ENCODE peak calls at places on chromosomes 1 and 21, in eight cellular contexts. One of them, this sample, is unnamed.

GRCh38 chr21:17650301-17650700 is 37.6 kb upstream of the BTG3 start:
- DNase-seq in SK-N-SH: no peak
- DNase-seq in K562: no peak
- DNase-seq in Panc1: no peak
- DNase-seq in A549: no peak
- DNase-seq in HCT116: no peak
- DNase-seq in GM12878: no peak
- DNase-seq in HL-60: no peak
- DNase-seq in this sample: no peak

GRCh38 chr1:109793486-109794318 is 30.0 kb upstream of the EPS8L3 start:
- DNase-seq in Panc1: no peak
- DNase-seq in A549: no peak
- DNase-seq in HL-60: peak; percentile 39
- DNase-seq in HCT116: peak; percentile 16
- DNase-seq in SK-N-SH: peak; percentile 58
- DNase-seq in GM12878: no peak
- DNase-seq in K562: peak; percentile 51
- DNase-seq in this sample: peak; percentile 45

GRCh38 chr1:27994060-27994459 is 34.3 kb downstream of the XKR8 start:
- DNase-seq in HL-60: peak; percentile 85
- DNase-seq in K562: no peak
- DNase-seq in A549: no peak
- DNase-seq in SK-N-SH: no peak
- DNase-seq in GM12878: no peak
- DNase-seq in Panc1: no peak
- DNase-seq in HCT116: no peak
- DNase-seq in this sample: no peak

GRCh38 chr21:43585924-43586411 is 73.3 kb downstream of the HSF2BP start:
- DNase-seq in A549: peak; percentile 78
- DNase-seq in Panc1: peak; percentile 88
- DNase-seq in GM12878: no peak
- DNase-seq in SK-N-SH: no peak
- DNase-seq in K562: no peak
- DNase-seq in HCT116: peak; percentile 61
- DNase-seq in HL-60: no peak
- DNase-seq in this sample: peak; percentile 85

GRCh38 chr1:167219194-167219593 is 1.5 kb upstream of the POU2F1 start:
- DNase-seq in SK-N-SH: no peak
- DNase-seq in HCT116: no peak
- DNase-seq in HL-60: no peak
- DNase-seq in GM12878: no peak
- DNase-seq in Panc1: no peak
- DNase-seq in K562: no peak
- DNase-seq in A549: no peak
- DNase-seq in this sample: no peak

GRCh38 chr1:87252406-87252805 is 76.3 kb upstream of the LMO4 start:
- DNase-seq in SK-N-SH: no peak
- DNase-seq in Panc1: no peak
- DNase-seq in HCT116: no peak
- DNase-seq in GM12878: no peak
- DNase-seq in HL-60: peak; percentile 68
- DNase-seq in A549: no peak
- DNase-seq in K562: no peak
- DNase-seq in this sample: no peak

GRCh38 chr1:5856246-5856815 is 135.9 kb downstream of the NPHP4 start:
- DNase-seq in Panc1: no peak
- DNase-seq in A549: no peak
- DNase-seq in HL-60: no peak
- DNase-seq in K562: no peak
- DNase-seq in HCT116: peak; percentile 4
- DNase-seq in GM12878: no peak
- DNase-seq in SK-N-SH: no peak
- DNase-seq in this sample: peak; percentile 14

GRCh38 chr1:94055459-94056122 is 65.4 kb downstream of the ABCA4 start:
- DNase-seq in GM12878: no peak
- DNase-seq in A549: no peak
- DNase-seq in HCT116: no peak
- DNase-seq in SK-N-SH: no peak
- DNase-seq in HL-60: no peak
- DNase-seq in Panc1: no peak
- DNase-seq in K562: no peak
- DNase-seq in this sample: no peak

GRCh38 chr1:202058001-202058908 is 47.9 kb downstream of the ELF3 start:
- DNase-seq in GM12878: no peak
- DNase-seq in Panc1: no peak
- DNase-seq in HL-60: no peak
- DNase-seq in A549: peak; percentile 87
- DNase-seq in HCT116: no peak
- DNase-seq in SK-N-SH: no peak
- DNase-seq in K562: peak; percentile 14
- DNase-seq in this sample: no peak

GRCh38 chr21:15826147-15826780 is 96.5 kb downstream of the USP25 start:
- DNase-seq in GM12878: peak; percentile 11
- DNase-seq in SK-N-SH: peak; percentile 17
- DNase-seq in A549: peak; percentile 21
- DNase-seq in Panc1: no peak
- DNase-seq in HCT116: peak; percentile 51
- DNase-seq in HL-60: peak; percentile 39
- DNase-seq in K562: peak; percentile 44
- DNase-seq in this sample: peak; percentile 81

GRCh38 chr1:63557365-63557987 is 34.2 kb downstream of the EFCAB7 start:
- DNase-seq in SK-N-SH: peak; percentile 19
- DNase-seq in GM12878: no peak
- DNase-seq in A549: no peak
- DNase-seq in K562: peak; percentile 11
- DNase-seq in Panc1: peak; percentile 22
- DNase-seq in HL-60: peak; percentile 54
- DNase-seq in HCT116: peak; percentile 35
- DNase-seq in this sample: peak; percentile 83

GRCh38 chr1:31651766-31652165 is 7.1 kb upstream of the PEF1 start:
- DNase-seq in HCT116: no peak
- DNase-seq in Panc1: no peak
- DNase-seq in HL-60: no peak
- DNase-seq in GM12878: no peak
- DNase-seq in A549: no peak
- DNase-seq in SK-N-SH: no peak
- DNase-seq in K562: no peak
- DNase-seq in this sample: no peak

GRCh38 chr1:20426923-20427322 is 59.1 kb downstream of the CAMK2N1 start:
- DNase-seq in K562: no peak
- DNase-seq in GM12878: no peak
- DNase-seq in SK-N-SH: no peak
- DNase-seq in Panc1: no peak
- DNase-seq in A549: peak; percentile 22
- DNase-seq in HL-60: no peak
- DNase-seq in HCT116: no peak
- DNase-seq in this sample: no peak

GRCh38 chr1:46643368-46643775 is 24.8 kb downstream of the ATPAF1 start:
- DNase-seq in Panc1: peak; percentile 65
- DNase-seq in HCT116: no peak
- DNase-seq in HL-60: no peak
- DNase-seq in K562: no peak
- DNase-seq in GM12878: no peak
- DNase-seq in A549: no peak
- DNase-seq in SK-N-SH: no peak
- DNase-seq in this sample: no peak

GRCh38 chr1:47388548-47389238 is 27.4 kb upstream of the FOXE3 start:
- DNase-seq in HCT116: peak; percentile 35
- DNase-seq in GM12878: no peak
- DNase-seq in HL-60: peak; percentile 61
- DNase-seq in Panc1: peak; percentile 66
- DNase-seq in SK-N-SH: peak; percentile 80
- DNase-seq in K562: peak; percentile 81
- DNase-seq in A549: peak; percentile 53
- DNase-seq in this sample: peak; percentile 83

GRCh38 chr1:14932034-14932638 is 221.4 kb upstream of the TMEM51 start:
- DNase-seq in HCT116: no peak
- DNase-seq in A549: no peak
- DNase-seq in HL-60: no peak
- DNase-seq in K562: no peak
- DNase-seq in SK-N-SH: no peak
- DNase-seq in GM12878: no peak
- DNase-seq in Panc1: no peak
- DNase-seq in this sample: no peak

GRCh38 chr1:186220101-186220500 is 155.0 kb downstream of the TPR start:
- DNase-seq in HCT116: no peak
- DNase-seq in HL-60: no peak
- DNase-seq in K562: no peak
- DNase-seq in GM12878: no peak
- DNase-seq in A549: no peak
- DNase-seq in Panc1: no peak
- DNase-seq in SK-N-SH: no peak
- DNase-seq in this sample: no peak

GRCh38 chr21:18499761-18500376 is 96.3 kb upstream of the TMPRSS15 start:
- DNase-seq in GM12878: no peak
- DNase-seq in SK-N-SH: peak; percentile 3
- DNase-seq in HL-60: peak; percentile 21
- DNase-seq in HCT116: peak; percentile 10
- DNase-seq in A549: no peak
- DNase-seq in K562: peak; percentile 4
- DNase-seq in Panc1: no peak
- DNase-seq in this sample: peak; percentile 78

GRCh38 chr1:31507676-31508530 is 68.4 kb upstream of the TINAGL1 start:
- DNase-seq in GM12878: no peak
- DNase-seq in Panc1: no peak
- DNase-seq in HCT116: no peak
- DNase-seq in K562: no peak
- DNase-seq in SK-N-SH: no peak
- DNase-seq in HL-60: no peak
- DNase-seq in A549: no peak
- DNase-seq in this sample: peak; percentile 33

GRCh38 chr1:68442822-68443556 is 6.8 kb downstream of the RPE65 start:
- DNase-seq in HL-60: peak; percentile 25
- DNase-seq in K562: peak; percentile 25
- DNase-seq in HCT116: peak; percentile 43
- DNase-seq in A549: peak; percentile 31
- DNase-seq in SK-N-SH: peak; percentile 44
- DNase-seq in GM12878: no peak
- DNase-seq in Panc1: peak; percentile 48
- DNase-seq in this sample: peak; percentile 74

GRCh38 chr1:209838537-209838936 is 10.8 kb downstream of the UTP25 start:
- DNase-seq in HL-60: peak; percentile 9
- DNase-seq in Panc1: no peak
- DNase-seq in HCT116: no peak
- DNase-seq in A549: no peak
- DNase-seq in GM12878: no peak
- DNase-seq in K562: no peak
- DNase-seq in SK-N-SH: no peak
- DNase-seq in this sample: no peak

GRCh38 chr1:201016211-201016651 is 7.3 kb downstream of the KIF21B start:
- DNase-seq in K562: peak; percentile 74
- DNase-seq in GM12878: no peak
- DNase-seq in HCT116: no peak
- DNase-seq in Panc1: no peak
- DNase-seq in HL-60: peak; percentile 24
- DNase-seq in A549: no peak
- DNase-seq in SK-N-SH: peak; percentile 78
- DNase-seq in this sample: no peak

GRCh38 chr1:178134061-178134460 is 40.2 kb downstream of the RASAL2 start:
- DNase-seq in HCT116: no peak
- DNase-seq in A549: no peak
- DNase-seq in GM12878: no peak
- DNase-seq in K562: no peak
- DNase-seq in HL-60: peak; percentile 80
- DNase-seq in SK-N-SH: no peak
- DNase-seq in Panc1: no peak
- DNase-seq in this sample: no peak

GRCh38 chr21:37860416-37860815 is 55.8 kb downstream of the KCNJ6 start:
- DNase-seq in HL-60: no peak
- DNase-seq in HCT116: no peak
- DNase-seq in SK-N-SH: no peak
- DNase-seq in Panc1: no peak
- DNase-seq in A549: no peak
- DNase-seq in GM12878: no peak
- DNase-seq in K562: no peak
- DNase-seq in this sample: no peak

GRCh38 chr1:23483327-23484252 is at the start of gene ASAP3:
- DNase-seq in HCT116: no peak
- DNase-seq in SK-N-SH: peak; percentile 59
- DNase-seq in Panc1: no peak
- DNase-seq in A549: no peak
- DNase-seq in HL-60: no peak
- DNase-seq in GM12878: no peak
- DNase-seq in K562: no peak
- DNase-seq in this sample: peak; percentile 87

GRCh38 chr1:54596756-54597155 is 26.6 kb downstream of the FAM151A start:
- DNase-seq in Panc1: no peak
- DNase-seq in SK-N-SH: no peak
- DNase-seq in K562: no peak
- DNase-seq in A549: no peak
- DNase-seq in HL-60: no peak
- DNase-seq in HCT116: no peak
- DNase-seq in GM12878: no peak
- DNase-seq in this sample: no peak
- TF ChIP-seq REST in Panc1: no peak
- TF ChIP-seq REST in SK-N-SH: no peak
- TF ChIP-seq REST in K562: no peak
- TF ChIP-seq REST in A549: no peak
- TF ChIP-seq REST in HL-60: no peak
- TF ChIP-seq REST in HCT116: no peak
- TF ChIP-seq REST in GM12878: no peak
- TF ChIP-seq REST in this sample: no peak

GRCh38 chr1:16181887-16182719 is 26.2 kb upstream of the EPHA2 start:
- DNase-seq in A549: peak; percentile 61
- DNase-seq in SK-N-SH: no peak
- DNase-seq in Panc1: no peak
- DNase-seq in HL-60: no peak
- DNase-seq in GM12878: no peak
- DNase-seq in K562: no peak
- DNase-seq in HCT116: peak; percentile 77
- DNase-seq in this sample: peak; percentile 90
- TF ChIP-seq REST in A549: no peak
- TF ChIP-seq REST in SK-N-SH: peak; percentile 13
- TF ChIP-seq REST in Panc1: no peak
- TF ChIP-seq REST in HL-60: no peak
- TF ChIP-seq REST in GM12878: no peak
- TF ChIP-seq REST in K562: no peak
- TF ChIP-seq REST in HCT116: no peak
- TF ChIP-seq REST in this sample: no peak

GRCh38 chr1:203505526-203506189 is 11.7 kb downstream of the OPTC start:
- DNase-seq in HL-60: no peak
- DNase-seq in Panc1: no peak
- DNase-seq in K562: no peak
- DNase-seq in SK-N-SH: no peak
- DNase-seq in GM12878: no peak
- DNase-seq in HCT116: no peak
- DNase-seq in A549: no peak
- DNase-seq in this sample: no peak
- TF ChIP-seq REST in HL-60: no peak
- TF ChIP-seq REST in Panc1: no peak
- TF ChIP-seq REST in K562: no peak
- TF ChIP-seq REST in SK-N-SH: no peak
- TF ChIP-seq REST in GM12878: no peak
- TF ChIP-seq REST in HCT116: no peak
- TF ChIP-seq REST in A549: no peak
- TF ChIP-seq REST in this sample: no peak

DNA sequence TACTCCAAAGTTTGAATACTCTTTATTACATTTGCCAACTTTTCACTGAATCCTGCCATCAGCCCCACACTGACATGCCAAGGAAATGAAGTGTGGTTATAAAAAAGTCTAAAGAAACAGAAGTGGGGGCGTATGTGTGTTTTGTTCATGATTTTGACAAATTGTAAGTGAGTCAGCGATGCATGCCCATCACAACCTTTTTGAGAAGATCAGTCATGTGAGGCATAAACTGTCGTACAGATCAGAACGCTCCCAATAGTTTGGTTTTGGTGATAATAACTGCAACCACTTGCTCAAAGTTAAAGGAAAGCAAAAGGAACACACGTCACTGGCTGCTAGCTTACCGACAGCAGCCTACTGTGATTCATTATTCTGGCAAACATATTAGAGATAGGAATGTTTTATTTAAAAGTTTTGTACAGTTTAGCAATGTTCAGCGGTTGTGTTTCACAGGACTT is 95.6 kb downstream of the RGS2 start:
- DNase-seq in HCT116: no peak
- DNase-seq in SK-N-SH: no peak
- DNase-seq in HL-60: no peak
- DNase-seq in A549: peak; percentile 20
- DNase-seq in Panc1: no peak
- DNase-seq in K562: no peak
- DNase-seq in GM12878: no peak
- DNase-seq in this sample: no peak
- TF ChIP-seq REST in HCT116: no peak
- TF ChIP-seq REST in SK-N-SH: no peak
- TF ChIP-seq REST in HL-60: no peak
- TF ChIP-seq REST in A549: no peak
- TF ChIP-seq REST in Panc1: no peak
- TF ChIP-seq REST in K562: no peak
- TF ChIP-seq REST in GM12878: no peak
- TF ChIP-seq REST in this sample: no peak

This sample was measured in GM23338.